ENCODE peak calls at places on chromosomes 6 and 20, in eight cellular contexts. T is lung; V is neural crest cell; P is HFFc6; O is stimulated activated CD4-positive, alpha-beta T cell treated with anti-CD3 and anti-CD28 coated beads, Interleukin-4, amount 100 ng/mL, for 4 hours; M is Daoy; B is fibroblast of lung; F is GM04503. U is an unnamed sample.
A peak's percentile ranks its signal among the peaks of the same experiment; 100 is the strongest.

GRCh38 chr6:159769470-159769869 is 7.6 kb downstream of the ACAT2 start:
- DNase-seq in T (no peak), V (no peak), P (no peak), O (no peak), M (no peak), B (no peak), F (no peak), U (no peak)

GRCh38 chr20:32637311-32637710 is 36.4 kb downstream of the C20orf203 start:
- DNase-seq in T (no peak), V (no peak), P (no peak), O (no peak), M (no peak), B (no peak), F (no peak), U (no peak)

GRCh38 chr6:108622601-108623335 is 62.1 kb downstream of the FOXO3 start:
- DNase-seq in T (peak; percentile 38), V (no peak), P (peak; percentile 89), O (no peak), M (peak; percentile 76), B (peak; percentile 96), F (peak; percentile 79), U (peak; percentile 58)

GRCh38 chr6:111573118-111573883 is 32.4 kb downstream of the TRAF3IP2 start:
- DNase-seq in T (no peak), V (no peak), P (peak; percentile 52), O (no peak), M (no peak), B (peak; percentile 74), F (no peak), U (no peak)

GRCh38 chr6:5998741-5999687 is 7.7 kb downstream of the NRN1 start:
- DNase-seq in T (no peak), V (peak; percentile 24), P (no peak), O (peak; percentile 7), M (no peak), B (no peak), F (no peak), U (no peak)

GRCh38 chr6:150881911-150882481 is 16.5 kb downstream of the MTHFD1L start:
- DNase-seq in T (no peak), V (peak; percentile 34), P (peak; percentile 97), O (no peak), M (peak; percentile 84), B (peak; percentile 95), F (peak; percentile 99), U (peak; percentile 78)

GRCh38 chr6:44100088-44100550 is 27.1 kb downstream of the MRPL14 start:
- DNase-seq in T (no peak), V (peak; percentile 28), P (peak; percentile 57), O (no peak), M (no peak), B (peak; percentile 28), F (no peak), U (no peak)

GRCh38 chr20:38645980-38646858 is 44.6 kb downstream of the ARHGAP40 start:
- DNase-seq in T (peak; percentile 77), V (peak; percentile 84), P (peak; percentile 43), O (peak; percentile 90), M (peak; percentile 83), B (peak; percentile 58), F (no peak), U (peak; percentile 11)

GRCh38 chr6:137882225-137882961 is 15.3 kb downstream of the TNFAIP3 start:
- DNase-seq in T (no peak), V (no peak), P (no peak), O (no peak), M (no peak), B (no peak), F (no peak), U (no peak)

GRCh38 chr6:157034433-157035230 is 257.5 kb downstream of the ARID1B start:
- DNase-seq in T (no peak), V (no peak), P (peak; percentile 25), O (no peak), M (peak; percentile 56), B (peak; percentile 81), F (no peak), U (no peak)

GRCh38 chr6:148932208-148932607 is 185.4 kb downstream of the UST start:
- DNase-seq in T (no peak), V (no peak), P (no peak), O (no peak), M (no peak), B (no peak), F (no peak), U (no peak)

GRCh38 chr20:48928832-48929725 is 7.6 kb downstream of the ARFGEF2 start:
- DNase-seq in T (no peak), V (no peak), P (peak; percentile 57), O (no peak), M (no peak), B (peak; percentile 9), F (peak; percentile 47), U (no peak)

GRCh38 chr6:45710304-45710821 is 305.3 kb downstream of the CLIC5 start:
- DNase-seq in T (no peak), V (no peak), P (peak; percentile 9), O (peak; percentile 82), M (peak; percentile 90), B (peak; percentile 55), F (no peak), U (no peak)

GRCh38 chr20:59425572-59425971 is 125.2 kb downstream of the EDN3 start:
- DNase-seq in T (no peak), V (no peak), P (no peak), O (no peak), M (no peak), B (no peak), F (no peak), U (no peak)

GRCh38 chr6:150734235-150734634 is 131.3 kb upstream of the MTHFD1L start:
- DNase-seq in T (no peak), V (no peak), P (no peak), O (no peak), M (peak; percentile 67), B (no peak), F (no peak), U (no peak)

GRCh38 chr6:51608932-51609331 is 478.5 kb downstream of the PKHD1 start:
- DNase-seq in T (no peak), V (no peak), P (no peak), O (no peak), M (no peak), B (no peak), F (no peak), U (no peak)

GRCh38 chr20:1357921-1358671 is 29.2 kb upstream of the SDCBP2 start:
- DNase-seq in T (no peak), V (no peak), P (no peak), O (no peak), M (peak; percentile 57), B (peak; percentile 56), F (no peak), U (no peak)

GRCh38 chr20:22560817-22561216 is 23.6 kb downstream of the FOXA2 start:
- DNase-seq in T (no peak), V (no peak), P (no peak), O (no peak), M (no peak), B (no peak), F (no peak), U (no peak)

GRCh38 chr6:53294095-53294494 is 54.7 kb downstream of the ELOVL5 start:
- DNase-seq in T (no peak), V (peak; percentile 41), P (no peak), O (no peak), M (peak; percentile 26), B (peak; percentile 46), F (no peak), U (no peak)